ENCODE peak calls at places on chromosomes 12 and 14, in eight cellular contexts. Z, C, I, V, X, K, M and Y are unnamed samples.

GRCh38 chr12:82964446-82964845 is 277.7 kb downstream of the TMTC2 start:
- DNase-seq in Z (no peak), C (no peak), I (no peak), V (peak; percentile 30), X (no peak), K (no peak), M (no peak), Y (no peak)

GRCh38 chr14:23383041-23383440 is 6.2 kb downstream of the CMTM5 start:
- DNase-seq in Z (no peak), C (no peak), I (no peak), V (no peak), X (no peak), K (no peak), M (no peak), Y (no peak)

GRCh38 chr14:101025131-101025530 is 121.6 kb upstream of the RTL1 start:
- DNase-seq in Z (no peak), C (no peak), I (peak; percentile 33), V (no peak), X (no peak), K (no peak), M (no peak), Y (no peak)

GRCh38 chr12:94244165-94245133 is 96.1 kb downstream of the PLXNC1 start:
- DNase-seq in Z (no peak), C (no peak), I (no peak), V (no peak), X (no peak), K (no peak), M (peak; percentile 26), Y (no peak)

GRCh38 chr12:103561174-103561573 is 25.9 kb upstream of the STAB2 start:
- DNase-seq in Z (no peak), C (no peak), I (no peak), V (peak; percentile 31), X (no peak), K (no peak), M (no peak), Y (no peak)

GRCh38 chr12:83793616-83794015 is 1106.9 kb downstream of the TMTC2 start:
- DNase-seq in Z (no peak), C (no peak), I (no peak), V (peak; percentile 8), X (no peak), K (no peak), M (no peak), Y (no peak)

GRCh38 chr12:4956054-4956453 is 46.3 kb downstream of the KCNA1 start:
- DNase-seq in Z (no peak), C (no peak), I (no peak), V (peak; percentile 7), X (no peak), K (no peak), M (no peak), Y (no peak)

GRCh38 chr14:74627071-74627470 is 15.0 kb upstream of the LTBP2 start:
- DNase-seq in Z (no peak), C (no peak), I (no peak), V (no peak), X (no peak), K (no peak), M (no peak), Y (no peak)

GRCh38 chr14:86057018-86057667 is 527.2 kb downstream of the FLRT2 start:
- DNase-seq in Z (no peak), C (peak; percentile 36), I (no peak), V (peak; percentile 62), X (no peak), K (peak; percentile 15), M (peak; percentile 40), Y (peak; percentile 39)

GRCh38 chr14:69459122-69459521 is 25.4 kb upstream of the PLEKHD1 start:
- DNase-seq in Z (no peak), C (no peak), I (no peak), V (no peak), X (no peak), K (no peak), M (no peak), Y (no peak)

GRCh38 chr14:54423991-54424390 is 17.2 kb downstream of the CNIH1 start:
- DNase-seq in Z (no peak), C (no peak), I (no peak), V (no peak), X (no peak), K (no peak), M (no peak), Y (no peak)

GRCh38 chr12:71504471-71504852 is 64.9 kb downstream of the LGR5 start:
- DNase-seq in Z (no peak), C (no peak), I (no peak), V (peak; percentile 12), X (no peak), K (no peak), M (no peak), Y (no peak)

GRCh38 chr14:98101323-98101722 is 1170.7 kb downstream of the BCL11B start:
- DNase-seq in Z (no peak), C (no peak), I (no peak), V (no peak), X (no peak), K (no peak), M (no peak), Y (no peak)

GRCh38 chr14:95901014-95901413 is 24.4 kb downstream of the TUNAR start:
- DNase-seq in Z (no peak), C (no peak), I (no peak), V (no peak), X (no peak), K (peak; percentile 22), M (no peak), Y (peak; percentile 33)

GRCh38 chr12:13229504-13229903 is 33.0 kb downstream of the EMP1 start:
- DNase-seq in Z (no peak), C (no peak), I (no peak), V (no peak), X (no peak), K (no peak), M (peak; percentile 17), Y (no peak)

GRCh38 chr12:52203126-52203921 is 11.5 kb upstream of the KRT80 start:
- DNase-seq in Z (no peak), C (no peak), I (peak; percentile 61), V (no peak), X (no peak), K (peak; percentile 62), M (no peak), Y (peak; percentile 77)

GRCh38 chr12:85923767-85924331 is 49.8 kb downstream of the NTS start:
- DNase-seq in Z (no peak), C (no peak), I (no peak), V (peak; percentile 66), X (no peak), K (peak; percentile 4), M (peak; percentile 35), Y (peak; percentile 49)

GRCh38 chr12:7869137-7869536 is 3.6 kb downstream of the SLC2A14 start:
- DNase-seq in Z (no peak), C (no peak), I (no peak), V (peak; percentile 33), X (no peak), K (no peak), M (no peak), Y (peak; percentile 64)

GRCh38 chr14:98293527-98293926 is 978.5 kb downstream of the BCL11B start:
- DNase-seq in Z (no peak), C (no peak), I (no peak), V (no peak), X (no peak), K (no peak), M (no peak), Y (no peak)

GRCh38 chr14:67815573-67816235 is 686 bp downstream of the ZFYVE26 start:
- DNase-seq in Z (no peak), C (no peak), I (no peak), V (peak; percentile 75), X (no peak), K (no peak), M (peak; percentile 21), Y (peak; percentile 62)

GRCh38 chr12:112822056-112822455 is 30.5 kb downstream of the RPH3A start:
- DNase-seq in Z (peak; percentile 30), C (no peak), I (no peak), V (no peak), X (no peak), K (no peak), M (no peak), Y (no peak)

GRCh38 chr12:1594045-1594294 is 411 bp downstream of the FBXL14 start:
- DNase-seq in Z (peak; percentile 65), C (no peak), I (peak; percentile 81), V (peak; percentile 69), X (no peak), K (peak; percentile 53), M (no peak), Y (no peak)

GRCh38 chr14:53278602-53279506 is 125.7 kb upstream of the DDHD1 start:
- DNase-seq in Z (no peak), C (no peak), I (no peak), V (peak; percentile 76), X (no peak), K (no peak), M (peak; percentile 1), Y (peak; percentile 89)

GRCh38 chr12:32671930-32672785 is 6.9 kb upstream of the DNM1L start:
- DNase-seq in Z (peak; percentile 59), C (peak; percentile 30), I (no peak), V (peak; percentile 90), X (no peak), K (peak; percentile 32), M (peak; percentile 88), Y (peak; percentile 83)

GRCh38 chr12:6821271-6821673 is 349 bp upstream of the GPR162 start:
- DNase-seq in Z (peak; percentile 91), C (no peak), I (no peak), V (peak; percentile 83), X (no peak), K (peak; percentile 84), M (no peak), Y (peak; percentile 80)

GRCh38 chr14:61581955-61582615 is 113.2 kb upstream of the HIF1A start:
- DNase-seq in Z (no peak), C (no peak), I (no peak), V (no peak), X (no peak), K (no peak), M (no peak), Y (no peak)

GRCh38 chr14:105203057-105203494 is 22.0 kb upstream of the NUDT14 start:
- DNase-seq in Z (peak; percentile 78), C (peak; percentile 85), I (no peak), V (peak; percentile 57), X (peak; percentile 33), K (peak; percentile 87), M (peak; percentile 45), Y (peak; percentile 58)

GRCh38 chr12:94725375-94726168 is 75.2 kb upstream of the TMCC3 start:
- DNase-seq in Z (peak; percentile 53), C (no peak), I (no peak), V (peak; percentile 83), X (no peak), K (peak; percentile 12), M (peak; percentile 84), Y (peak; percentile 26)